ENCODE peak calls at places on chromosomes 1 and 21, in five cellular contexts. P is PC-3, W is WTC11, R is kidney tubule cell, T is T follicular helper cell. N is an unnamed sample.

GRCh38 chr1:6421266-6421665 is 1.5 kb upstream of the HES2 start:
- DNase-seq in P (no peak), W (no peak), R (no peak), T (no peak), N (no peak)

GRCh38 chr21:46414965-46415275 is 43.8 kb upstream of the DIP2A start:
- DNase-seq in P (no peak), W (no peak), R (no peak), T (no peak), N (no peak)

GRCh38 chr1:233490488-233490887 is 123.4 kb upstream of the KCNK1 start:
- DNase-seq in P (no peak), W (no peak), R (no peak), T (no peak), N (no peak)

GRCh38 chr1:98921817-98922216 is 82.8 kb downstream of the PLPPR5 start:
- DNase-seq in P (peak), W (no peak), R (no peak), T (no peak), N (no peak)

GRCh38 chr1:67732750-67733151 is 47.8 kb downstream of the GADD45A start:
- DNase-seq in P (no peak), W (no peak), R (no peak), T (no peak), N (no peak)

GRCh38 chr1:224251741-224252146 is 68.7 kb downstream of the DEGS1 start:
- DNase-seq in P (no peak), W (no peak), R (no peak), T (no peak), N (no peak)

GRCh38 chr1:200626853-200627534 is 6.4 kb upstream of the KIF14 start:
- DNase-seq in P (no peak), W (no peak), R (no peak), T (no peak), N (no peak)

GRCh38 chr1:201377611-201378092 is at the start of gene TNNT2:
- DNase-seq in P (no peak), W (no peak), R (no peak), T (no peak), N (no peak)

GRCh38 chr1:239951518-239952130 is 140.1 kb upstream of the FMN2 start:
- DNase-seq in P (peak), W (peak), R (peak), T (peak), N (peak)

GRCh38 chr1:67004176-67004575 is 49.8 kb downstream of the SLC35D1 start:
- DNase-seq in P (no peak), W (no peak), R (no peak), T (no peak), N (no peak)